ENCODE peak calls at places on chromosomes 6 and 20, in five cellular contexts. One of them, this sample, is unnamed.

GRCh38 chr6:20652691-20653479 is 118.6 kb downstream of the CDKAL1 start:
- DNase-seq in breast epithelium: no peak
- DNase-seq in transverse colon: no peak
- DNase-seq in A549: peak; percentile 73
- DNase-seq in fibroblast of lung: peak; percentile 59
- DNase-seq in this sample: no peak

GRCh38 chr20:32589256-32589655 is 4.1 kb upstream of the NOL4L start:
- DNase-seq in A549: no peak
- DNase-seq in fibroblast of lung: no peak
- DNase-seq in breast epithelium: no peak
- DNase-seq in transverse colon: no peak
- DNase-seq in this sample: no peak

GRCh38 chr20:39800111-39800510 is 838.0 kb downstream of the DHX35 start:
- DNase-seq in transverse colon: no peak
- DNase-seq in A549: peak; percentile 7
- DNase-seq in fibroblast of lung: peak; percentile 42
- DNase-seq in breast epithelium: no peak
- DNase-seq in this sample: no peak

GRCh38 chr20:17471606-17472187 is 59.5 kb downstream of the BFSP1 start:
- DNase-seq in transverse colon: no peak
- DNase-seq in A549: no peak
- DNase-seq in fibroblast of lung: no peak
- DNase-seq in breast epithelium: no peak
- DNase-seq in this sample: no peak

GRCh38 chr6:107679457-107679856 is 144.7 kb downstream of the SCML4 start:
- DNase-seq in fibroblast of lung: peak; percentile 55
- DNase-seq in transverse colon: no peak
- DNase-seq in A549: no peak
- DNase-seq in breast epithelium: no peak
- DNase-seq in this sample: no peak

GRCh38 chr6:6686748-6687601 is 98.5 kb downstream of the LY86 start:
- DNase-seq in transverse colon: peak; percentile 97
- DNase-seq in breast epithelium: peak; percentile 98
- DNase-seq in A549: peak; percentile 95
- DNase-seq in fibroblast of lung: peak; percentile 63
- DNase-seq in this sample: peak; percentile 95

GRCh38 chr20:47610247-47610944 is 108.7 kb downstream of the NCOA3 start:
- DNase-seq in breast epithelium: no peak
- DNase-seq in fibroblast of lung: peak; percentile 79
- DNase-seq in A549: peak; percentile 71
- DNase-seq in transverse colon: peak; percentile 44
- DNase-seq in this sample: peak; percentile 46

GRCh38 chr6:16324184-16324583 is 85.8 kb downstream of the GMPR start:
- DNase-seq in A549: no peak
- DNase-seq in fibroblast of lung: no peak
- DNase-seq in breast epithelium: no peak
- DNase-seq in transverse colon: no peak
- DNase-seq in this sample: no peak

GRCh38 chr6:6968731-6969552 is 138.8 kb upstream of the RREB1 start:
- DNase-seq in fibroblast of lung: no peak
- DNase-seq in breast epithelium: no peak
- DNase-seq in transverse colon: no peak
- DNase-seq in A549: no peak
- DNase-seq in this sample: no peak

GRCh38 chr20:35716330-35716729 is 17.1 kb downstream of the ROMO1 start:
- DNase-seq in fibroblast of lung: no peak
- DNase-seq in transverse colon: no peak
- DNase-seq in A549: no peak
- DNase-seq in breast epithelium: no peak
- DNase-seq in this sample: no peak

DNA sequence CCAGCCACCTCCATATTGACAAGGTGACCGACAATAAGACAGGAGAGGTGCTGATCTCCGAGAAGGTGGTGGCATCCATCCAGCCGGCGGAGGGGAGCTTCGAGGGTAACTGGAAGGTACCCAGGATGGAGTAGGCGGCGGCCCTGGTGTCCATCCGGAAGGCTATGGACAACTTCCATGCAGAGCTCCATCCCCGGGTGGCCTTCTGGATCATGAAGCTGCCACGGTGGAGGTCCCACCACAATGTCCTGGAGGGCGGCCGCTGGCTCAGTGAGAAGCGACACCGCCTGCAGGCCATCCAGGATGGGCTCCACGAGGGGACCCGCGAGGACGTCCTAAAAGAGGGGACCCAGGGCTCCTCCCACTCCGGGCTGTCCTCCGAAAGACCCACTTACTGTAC is 17.0 kb downstream of the DEFB115 start:
- DNase-seq in fibroblast of lung: no peak
- DNase-seq in A549: no peak
- DNase-seq in transverse colon: no peak
- DNase-seq in breast epithelium: no peak
- DNase-seq in this sample: no peak
- H3K9me3 ChIP-seq in fibroblast of lung: no peaks in the 10 kb centered on the region
- H3K9me3 ChIP-seq in A549: no peaks in the 10 kb centered on the region
- H3K9me3 ChIP-seq in transverse colon: peaks cover 27% of the 10 kb centered on the region
- H3K9me3 ChIP-seq in breast epithelium: peaks cover 73% of the 10 kb centered on the region
- H3K9me3 ChIP-seq in this sample: no peaks in the 10 kb centered on the region

GRCh38 chr20:58624687-58625086 is 26.4 kb upstream of the STX16 start:
- DNase-seq in A549: no peak
- DNase-seq in breast epithelium: no peak
- DNase-seq in fibroblast of lung: no peak
- DNase-seq in transverse colon: no peak
- DNase-seq in this sample: no peak

GRCh38 chr20:58625585-58625984 is 25.5 kb upstream of the STX16 start:
- DNase-seq in breast epithelium: no peak
- DNase-seq in A549: no peak
- DNase-seq in fibroblast of lung: no peak
- DNase-seq in transverse colon: no peak
- DNase-seq in this sample: no peak

GRCh38 chr20:58623579-58624473 is 27.3 kb upstream of the STX16 start:
- DNase-seq in breast epithelium: peak; percentile 64
- DNase-seq in transverse colon: peak; percentile 33
- DNase-seq in fibroblast of lung: peak; percentile 90
- DNase-seq in A549: peak; percentile 86
- DNase-seq in this sample: no peak

GRCh38 chr20:58621906-58622548 is 29.1 kb upstream of the STX16 start:
- DNase-seq in breast epithelium: no peak
- DNase-seq in transverse colon: no peak
- DNase-seq in fibroblast of lung: no peak
- DNase-seq in A549: peak; percentile 30
- DNase-seq in this sample: no peak

DNA sequence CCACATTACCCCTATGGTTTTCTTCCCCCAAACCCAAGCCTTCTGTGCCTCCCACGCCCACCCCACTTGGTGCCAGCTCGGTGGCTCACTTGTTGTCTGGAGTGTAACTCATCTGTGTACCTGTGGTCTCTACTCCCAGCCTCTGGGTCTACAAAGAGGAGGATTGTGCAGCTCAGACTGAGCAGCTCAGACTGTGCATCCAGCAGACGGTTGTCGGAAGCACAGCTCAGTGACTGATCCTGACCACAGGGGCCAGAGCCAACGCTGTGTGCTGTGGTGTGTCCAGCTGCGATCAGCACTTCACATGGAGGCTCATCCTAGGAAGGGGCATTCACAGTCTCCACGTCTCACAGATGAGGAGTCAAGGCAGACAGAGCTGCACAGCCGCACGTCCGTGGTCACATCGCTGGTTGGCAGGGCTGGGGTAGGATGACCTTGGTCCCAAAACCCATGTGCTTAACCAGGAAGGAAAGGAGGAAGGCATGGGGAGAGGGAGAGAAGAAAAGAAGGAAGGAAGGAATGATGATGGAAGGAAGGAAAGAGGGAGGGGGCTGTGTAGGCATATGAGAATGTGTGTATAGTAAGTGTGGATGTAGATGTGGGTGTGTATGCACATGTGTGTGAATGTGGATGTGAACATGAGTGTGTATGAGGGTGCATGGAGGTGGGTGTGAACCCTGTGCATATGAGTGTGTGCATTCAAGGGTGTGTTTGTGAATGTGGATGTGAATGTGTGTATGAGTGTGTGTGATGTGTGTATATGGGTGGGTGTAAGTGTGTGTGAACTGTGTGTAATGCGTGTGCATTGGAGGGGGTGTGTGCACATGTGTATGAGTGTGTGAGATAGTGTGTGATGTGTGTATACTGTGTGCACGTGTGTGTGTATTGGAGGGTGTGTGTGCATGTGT is 28.2 kb upstream of the STX16 start:
- DNase-seq in A549: no peak
- DNase-seq in transverse colon: no peak
- DNase-seq in breast epithelium: no peak
- DNase-seq in fibroblast of lung: no peak
- DNase-seq in this sample: no peak
- H3K27ac ChIP-seq in A549: peak overlapping the region; percentile 97
- H3K27ac ChIP-seq in transverse colon: no peak overlapping the region
- H3K27ac ChIP-seq in breast epithelium: no peak overlapping the region
- H3K27ac ChIP-seq in fibroblast of lung: no peak overlapping the region
- H3K27ac ChIP-seq in this sample: no peak overlapping the region

GRCh38 chr6:140779341-140779740 is 1353.4 kb upstream of the GJE1 start:
- DNase-seq in transverse colon: no peak
- DNase-seq in A549: no peak
- DNase-seq in breast epithelium: no peak
- DNase-seq in fibroblast of lung: peak; percentile 63
- DNase-seq in this sample: no peak
- TF ChIP-seq CTCF in transverse colon: no peak
- TF ChIP-seq CTCF in A549: no peak
- TF ChIP-seq CTCF in breast epithelium: no peak
- TF ChIP-seq CTCF in fibroblast of lung: no peak
- TF ChIP-seq CTCF in this sample: no peak

DNA sequence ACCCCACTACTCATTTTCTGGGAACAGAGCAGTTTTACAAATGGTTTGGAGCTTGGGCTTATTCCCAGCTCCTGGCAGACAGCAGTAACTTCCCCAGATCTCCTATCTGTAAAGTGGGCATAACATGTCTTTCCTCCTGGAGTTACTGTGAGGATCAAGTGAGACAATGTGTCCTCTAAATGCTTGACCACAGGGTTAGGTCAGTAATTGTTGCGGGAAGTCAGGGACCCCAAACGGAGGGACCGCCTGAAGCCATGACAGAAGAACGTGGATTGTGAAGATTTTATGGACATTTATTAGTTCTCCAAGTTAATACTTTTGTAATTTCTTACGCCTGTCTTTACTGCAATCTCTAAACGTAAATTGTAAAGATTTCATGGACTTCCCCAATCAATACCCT is 15.3 kb upstream of the ZNFX1 start:
- DNase-seq in breast epithelium: no peak
- DNase-seq in fibroblast of lung: no peak
- DNase-seq in transverse colon: no peak
- DNase-seq in A549: no peak
- DNase-seq in this sample: no peak
- H3K9me3 ChIP-seq in breast epithelium: peaks cover 4% of the 10 kb centered on the region
- H3K9me3 ChIP-seq in fibroblast of lung: no peaks in the 10 kb centered on the region
- H3K9me3 ChIP-seq in transverse colon: no peaks in the 10 kb centered on the region
- H3K9me3 ChIP-seq in A549: no peaks in the 10 kb centered on the region
- H3K9me3 ChIP-seq in this sample: no peaks in the 10 kb centered on the region

This sample was measured in left lung.